ENCODE peak calls at places on chromosomes 6 and 20, in seven cellular contexts. T is MM.1S, Q is psoas muscle, J is HepG2, I is GM13977, D is stomach, O is suprapubic skin. A is an unnamed sample.

GRCh38 chr6:124057448-124057847 is 253.8 kb downstream of the NKAIN2 start:
- DNase-seq in T (no peak), Q (no peak), J (no peak), I (no peak), D (no peak), O (no peak), A (no peak)

GRCh38 chr20:62852196-62852595 is 9.4 kb downstream of the TCFL5 start:
- DNase-seq in T (no peak), Q (no peak), J (no peak), I (no peak), D (no peak), O (no peak), A (no peak)

GRCh38 chr20:59122377-59122932 is 41.2 kb upstream of the ZNF831 start:
- DNase-seq in T (no peak), Q (no peak), J (no peak), I (no peak), D (no peak), O (no peak), A (no peak)

GRCh38 chr6:45421700-45422540 is 44.2 kb upstream of the SUPT3H start:
- DNase-seq in T (peak; percentile 64), Q (peak; percentile 51), J (peak; percentile 16), I (peak; percentile 50), D (peak; percentile 57), O (peak; percentile 83), A (peak; percentile 88)

GRCh38 chr6:36493859-36494258 is 51.1 kb downstream of the KCTD20 start:
- DNase-seq in T (no peak), Q (no peak), J (peak; percentile 88), I (no peak), D (no peak), O (no peak), A (no peak)

GRCh38 chr20:50518270-50518721 is 8.1 kb downstream of the PTPN1 start:
- DNase-seq in T (no peak), Q (no peak), J (no peak), I (no peak), D (no peak), O (no peak), A (no peak)

GRCh38 chr6:43129434-43130194 is 41.5 kb upstream of the SRF start:
- DNase-seq in T (no peak), Q (no peak), J (peak; percentile 52), I (peak; percentile 57), D (peak; percentile 49), O (no peak), A (no peak)

GRCh38 chr6:17280552-17281090 is 540 bp upstream of the RBM24 start:
- DNase-seq in T (no peak), Q (peak; percentile 79), J (no peak), I (no peak), D (peak; percentile 30), O (peak; percentile 80), A (peak; percentile 86)

GRCh38 chr6:12034831-12035230 is 22.7 kb downstream of the HIVEP1 start:
- DNase-seq in T (no peak), Q (no peak), J (no peak), I (no peak), D (no peak), O (no peak), A (no peak)

GRCh38 chr6:50185006-50185405 is 135.3 kb upstream of the DEFB112 start:
- DNase-seq in T (no peak), Q (no peak), J (peak; percentile 25), I (no peak), D (no peak), O (no peak), A (no peak)

GRCh38 chr6:93300661-93301060 is 118.7 kb downstream of the EPHA7 start:
- DNase-seq in T (no peak), Q (no peak), J (no peak), I (no peak), D (no peak), O (no peak), A (no peak)

GRCh38 chr6:88626460-88626859 is 337.0 kb downstream of the RNGTT start:
- DNase-seq in T (no peak), Q (no peak), J (no peak), I (no peak), D (no peak), O (no peak), A (no peak)

GRCh38 chr6:112310439-112311154 is 36.5 kb upstream of the RFPL4B start:
- DNase-seq in T (no peak), Q (no peak), J (no peak), I (no peak), D (no peak), O (no peak), A (no peak)

GRCh38 chr6:118685823-118686449 is 34.5 kb upstream of the CEP85L start:
- DNase-seq in T (no peak), Q (no peak), J (no peak), I (no peak), D (no peak), O (no peak), A (no peak)

GRCh38 chr6:135358907-135359459 is 138.6 kb downstream of the AHI1 start:
- DNase-seq in T (no peak), Q (no peak), J (no peak), I (no peak), D (no peak), O (no peak), A (no peak)

GRCh38 chr6:12266571-12266970 is 23.6 kb upstream of the EDN1 start:
- DNase-seq in T (no peak), Q (no peak), J (no peak), I (no peak), D (no peak), O (no peak), A (no peak)

GRCh38 chr6:157329829-157330228 is 6.5 kb upstream of the TMEM242 start:
- DNase-seq in T (no peak), Q (no peak), J (peak; percentile 66), I (no peak), D (no peak), O (no peak), A (no peak)

GRCh38 chr20:50366270-50367103 is 143.7 kb upstream of the PTPN1 start:
- DNase-seq in T (peak; percentile 52), Q (no peak), J (peak; percentile 100), I (no peak), D (peak; percentile 95), O (no peak), A (no peak)

GRCh38 chr6:87200469-87201174 is 45.3 kb downstream of the ZNF292 start:
- DNase-seq in T (no peak), Q (peak; percentile 63), J (no peak), I (no peak), D (no peak), O (no peak), A (no peak)

DNA sequence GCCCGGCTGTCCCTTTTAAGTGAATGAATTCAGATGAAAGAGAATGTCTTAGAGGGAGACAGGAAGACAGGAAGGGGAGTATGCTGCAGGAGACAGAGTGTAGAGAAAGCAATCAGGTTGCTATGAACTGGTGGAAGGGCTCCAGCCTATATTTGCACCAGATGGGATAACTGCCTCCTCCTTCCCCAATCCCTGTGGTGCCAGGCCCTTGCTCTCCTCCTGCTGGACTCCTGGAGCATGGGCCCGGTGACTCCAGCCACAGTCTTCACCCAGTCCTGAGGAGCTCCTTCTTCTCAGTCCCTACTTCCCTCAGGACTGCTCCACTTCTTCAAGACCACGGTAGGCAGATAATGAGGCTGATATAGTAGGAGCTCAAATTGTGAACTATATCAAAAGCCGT is 91.8 kb downstream of the TMEM200A start:
- DNase-seq in T (no peak), Q (no peak), J (no peak), I (no peak), D (no peak), O (no peak), A (no peak)
- TF ChIP-seq CTCF in T (no peak), Q (no peak), J (no peak), I (no peak), D (no peak), O (no peak), A (no peak)

GRCh38 chr6:139230421-139230840 is 61.4 kb downstream of the TXLNB start:
- DNase-seq in T (peak; percentile 80), Q (no peak), J (no peak), I (no peak), D (no peak), O (no peak), A (no peak)
- TF ChIP-seq CTCF in T (peak; percentile 49), Q (no peak), J (no peak), I (peak; percentile 43), D (no peak), O (no peak), A (peak; percentile 21)

DNA sequence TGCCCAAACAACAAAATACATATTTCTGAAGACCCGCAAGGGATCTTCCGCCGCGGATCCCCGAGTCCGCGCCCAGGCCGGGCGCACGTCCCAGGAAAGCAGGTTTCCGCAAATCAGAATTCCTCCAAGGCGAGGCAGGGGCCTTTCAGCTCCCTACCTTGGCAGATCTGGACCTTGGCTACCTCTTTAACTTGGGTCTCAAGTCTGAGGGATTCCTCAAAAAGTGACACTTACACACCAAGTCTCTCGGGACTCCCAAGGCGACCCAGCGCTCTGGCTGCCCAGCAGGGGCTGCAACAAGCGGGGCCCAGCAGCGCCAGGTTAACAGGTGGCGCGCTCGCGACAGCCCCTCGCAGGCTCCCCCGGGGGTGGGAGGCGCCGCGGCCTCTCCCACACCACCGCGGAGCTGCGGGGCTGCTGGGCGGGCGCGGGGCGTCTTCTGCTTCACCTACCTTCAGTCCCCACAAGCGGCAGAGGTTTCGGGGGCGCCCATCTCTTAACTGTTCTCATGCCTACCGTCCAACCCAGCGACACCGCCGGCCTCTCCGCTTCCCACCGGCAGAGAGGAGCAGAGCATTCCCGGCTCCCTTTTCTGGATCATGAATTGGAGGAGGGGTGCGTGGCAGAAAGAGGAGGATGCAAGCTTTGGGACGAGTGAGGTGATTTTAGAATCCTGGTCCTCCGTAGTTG is 414 bp downstream of the SIM1 start:
- DNase-seq in T (no peak), Q (no peak), J (no peak), I (no peak), D (no peak), O (no peak), A (no peak)
- TF ChIP-seq CTCF in T (no peak), Q (no peak), J (no peak), I (no peak), D (no peak), O (no peak), A (no peak)

GRCh38 chr20:5192570-5193431 is 66.0 kb downstream of the CDS2 start:
- DNase-seq in T (peak; percentile 76), Q (no peak), J (no peak), I (no peak), D (no peak), O (no peak), A (no peak)
- TF ChIP-seq CTCF in T (no peak), Q (no peak), J (no peak), I (no peak), D (no peak), O (no peak), A (no peak)

DNA sequence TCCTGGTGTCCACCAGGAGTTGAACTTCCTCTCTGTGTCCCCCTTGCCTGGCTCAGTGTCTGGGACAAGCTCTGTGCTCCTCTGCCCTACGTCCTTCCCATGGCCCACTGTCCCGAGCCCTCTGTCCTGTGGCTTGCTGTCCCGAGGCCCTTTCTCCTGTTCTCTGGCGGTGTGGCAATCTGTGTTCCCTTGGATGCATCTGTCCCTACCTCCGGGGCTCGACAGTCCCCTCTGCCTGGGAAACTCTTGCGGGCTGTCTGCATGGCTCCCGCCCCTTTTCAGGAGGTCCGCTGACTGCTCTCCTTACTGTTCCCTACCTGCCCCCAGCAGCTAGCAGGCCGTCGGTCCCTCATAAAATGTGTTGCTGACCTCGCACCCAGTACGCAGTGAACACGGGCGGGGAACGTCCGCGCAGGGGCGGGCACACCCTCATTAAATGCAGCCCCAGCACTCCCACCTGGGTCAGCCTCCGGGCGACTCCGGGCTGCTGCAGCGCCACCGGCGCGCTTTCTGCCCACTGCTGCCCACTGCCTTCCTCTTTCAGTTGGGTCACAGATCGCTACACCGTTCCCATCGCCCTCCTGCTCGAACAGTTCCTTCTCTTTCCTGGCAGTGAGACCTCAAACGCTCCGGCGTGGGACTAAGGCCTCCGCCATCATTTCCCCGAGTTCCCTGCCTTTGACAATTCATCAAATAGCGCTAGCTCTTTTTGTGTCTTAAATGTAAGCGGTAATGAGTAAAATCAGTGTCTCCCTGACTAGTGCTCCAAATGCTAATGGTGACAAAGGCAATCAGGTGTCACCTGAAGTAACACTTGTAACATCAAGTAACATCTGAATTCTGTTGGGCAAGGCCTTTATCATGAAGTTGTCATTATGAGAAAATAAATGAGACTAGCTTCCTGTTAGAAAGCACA is 60.5 kb downstream of the RSPH3 start:
- DNase-seq in T (no peak), Q (no peak), J (no peak), I (peak; percentile 28), D (no peak), O (no peak), A (no peak)
- TF ChIP-seq CTCF in T (no peak), Q (no peak), J (no peak), I (no peak), D (no peak), O (no peak), A (no peak)

A was measured in osteocyte.